ENCODE peak calls at places on chromosomes 5 and 9, in six cellular contexts. X is activated T-cell treated with anti-CD3 and anti-CD28 coated beads, Interleukin-2, amount 50 U/mL, for 24 hours; V is suprapubic skin; F is heart right ventricle; M is GM04504; O is stimulated activated CD4-positive, alpha-beta T cell treated with anti-CD3 and anti-CD28 coated beads, Interleukin-1b, Interleukin-23, amount 100 ng/mL, for 48 hours. B is an unnamed sample.

GRCh38 chr9:21801683-21802417 is 586 bp upstream of the MTAP start:
- DNase-seq in F (peak), O (no peak), X (peak), V (peak), M (peak), B (peak)

GRCh38 chr9:84054341-84055010 is 73.9 kb downstream of the RMI1 start:
- DNase-seq in F (no peak), X (no peak), V (no peak), O (no peak), M (no peak), B (no peak)

GRCh38 chr9:114504341-114505186 is 709 bp downstream of the WHRN start:
- DNase-seq in O (peak), X (peak), M (no peak), V (peak), F (peak), B (no peak)

GRCh38 chr5:148913985-148914421 is 87.6 kb downstream of the ADRB2 start:
- DNase-seq in V (no peak), X (no peak), F (no peak), O (no peak), M (peak), B (no peak)

GRCh38 chr9:86413966-86414880 is 60.0 kb upstream of the TUT7 start:
- DNase-seq in F (no peak), V (no peak), O (no peak), M (no peak), X (no peak), B (peak)

GRCh38 chr5:180860273-180860886 is 696 bp downstream of the ZFP62 start:
- DNase-seq in F (no peak), X (peak), M (no peak), V (no peak), O (peak), B (peak)

GRCh38 chr5:112116372-112116771 is 302.7 kb downstream of the EPB41L4A start:
- DNase-seq in O (no peak), F (no peak), M (no peak), X (no peak), V (no peak), B (no peak)

GRCh38 chr9:120888626-120889025 is 11.6 kb upstream of the PHF19 start:
- DNase-seq in F (no peak), V (no peak), O (no peak), X (no peak), M (no peak), B (no peak)

GRCh38 chr9:137069508-137070071 is 767 bp downstream of the SAPCD2 start:
- DNase-seq in F (no peak), M (no peak), X (no peak), O (no peak), V (peak), B (no peak)

GRCh38 chr9:69412741-69413150 is 87.7 kb downstream of the ENTREP1 start:
- DNase-seq in O (no peak), M (peak), V (no peak), X (no peak), F (peak), B (peak)

GRCh38 chr9:36566813-36567217 is 5.9 kb upstream of the MELK start:
- DNase-seq in O (no peak), X (no peak), V (peak), M (no peak), F (peak), B (no peak)

GRCh38 chr5:157108961-157109360 is at the start of gene HAVCR2:
- DNase-seq in X (peak), O (peak), V (no peak), F (no peak), M (no peak), B (no peak)

GRCh38 chr5:156497816-156498215 is 170.9 kb downstream of the SGCD start:
- DNase-seq in O (no peak), F (no peak), X (no peak), M (no peak), V (no peak), B (no peak)

GRCh38 chr5:166441-167372 is 24.6 kb upstream of the LRRC14B start:
- DNase-seq in O (no peak), V (no peak), F (no peak), X (no peak), M (no peak), B (no peak)

GRCh38 chr9:134556531-134557068 is 85.0 kb upstream of the COL5A1 start:
- DNase-seq in O (no peak), M (no peak), V (peak), X (no peak), F (no peak), B (peak)

GRCh38 chr5:13540154-13540815 is 404.2 kb downstream of the DNAH5 start:
- DNase-seq in X (no peak), M (no peak), V (no peak), F (no peak), O (no peak), B (no peak)

GRCh38 chr9:71303351-71303750 is 181.9 kb upstream of the TRPM3 start:
- DNase-seq in M (no peak), X (no peak), F (no peak), V (no peak), O (no peak), B (peak)

GRCh38 chr9:120940573-120940972 is 14.0 kb upstream of the TRAF1 start:
- DNase-seq in O (no peak), M (no peak), X (no peak), F (no peak), V (no peak), B (no peak)

GRCh38 chr5:67142816-67143215 is 53.8 kb downstream of the CD180 start:
- DNase-seq in O (no peak), X (no peak), F (no peak), V (no peak), M (no peak), B (no peak)

B was measured in fibroblast of the conjunctiva.